ENCODE peak calls at places on chromosomes 2 and 18, in five cellular contexts. C is GM23338, F is tibial artery, W is right lobe of liver, S is astrocyte. E is an unnamed sample.

GRCh38 chr18:33316146-33316587 is 124.4 kb downstream of the CCDC178 start:
- DNase-seq in S (no peak), W (no peak), F (no peak), C (peak; percentile 72), E (no peak)

GRCh38 chr18:23826850-23827620 is 137.8 kb downstream of the LAMA3 start:
- DNase-seq in W (no peak), S (no peak), C (no peak), F (no peak), E (peak; percentile 33)

GRCh38 chr18:22466608-22467390 is 49.1 kb upstream of the CTAGE1 start:
- DNase-seq in C (no peak), F (peak; percentile 78), W (no peak), S (peak; percentile 89), E (peak; percentile 86)

GRCh38 chr2:193783681-193784080 is 1588.9 kb upstream of the TMEFF2 start:
- DNase-seq in S (peak; percentile 21), W (no peak), C (no peak), F (no peak), E (no peak)

GRCh38 chr2:100673691-100674485 is 111.1 kb downstream of the PDCL3 start:
- DNase-seq in S (no peak), F (no peak), W (no peak), C (no peak), E (no peak)

GRCh38 chr18:12074734-12075133 is 18.9 kb upstream of the ANKRD62 start:
- DNase-seq in S (no peak), F (no peak), C (no peak), W (no peak), E (no peak)

GRCh38 chr2:197189770-197190434 is 120.7 kb downstream of the ANKRD44 start:
- DNase-seq in F (no peak), S (no peak), C (peak; percentile 58), W (no peak), E (no peak)

GRCh38 chr2:159936471-159936870 is 125.9 kb downstream of the PLA2R1 start:
- DNase-seq in C (peak; percentile 31), S (no peak), F (no peak), W (no peak), E (no peak)

GRCh38 chr2:237859533-237860272 is at the start of gene RAMP1:
- DNase-seq in W (no peak), C (peak; percentile 60), F (no peak), S (no peak), E (peak; percentile 5)

GRCh38 chr2:70523996-70524965 is 29.3 kb downstream of the TGFA start:
- DNase-seq in W (peak; percentile 66), C (peak; percentile 64), S (peak; percentile 76), F (no peak), E (peak; percentile 93)

GRCh38 chr18:47166235-47166634 is 9.9 kb downstream of the IER3IP1 start:
- DNase-seq in S (no peak), F (no peak), W (no peak), C (no peak), E (no peak)

GRCh38 chr2:178756343-178756742 is 50.9 kb downstream of the TTN start:
- DNase-seq in F (no peak), S (peak; percentile 11), C (no peak), W (no peak), E (peak; percentile 25)

GRCh38 chr2:96114546-96114902 is 1.8 kb downstream of the ADRA2B start:
- DNase-seq in W (peak; percentile 16), S (no peak), F (no peak), C (no peak), E (no peak)

GRCh38 chr2:11744631-11745394 is 1.6 kb upstream of the LPIN1 start:
- DNase-seq in W (no peak), F (no peak), S (peak; percentile 34), C (peak; percentile 82), E (peak; percentile 27)

GRCh38 chr2:26504002-26504401 is 26.1 kb upstream of the OTOF start:
- DNase-seq in W (no peak), F (no peak), C (peak; percentile 21), S (no peak), E (no peak)

GRCh38 chr2:95268208-95269035 is 5.8 kb upstream of the PROM2 start:
- DNase-seq in W (peak; percentile 9), S (no peak), F (peak; percentile 51), C (no peak), E (no peak)

GRCh38 chr2:16105664-16106281 is 165.4 kb downstream of the MYCN start:
- DNase-seq in S (no peak), F (no peak), W (no peak), C (peak; percentile 97), E (no peak)

GRCh38 chr2:96963316-96963715 is 23.1 kb downstream of the FAM178B start:
- DNase-seq in F (no peak), C (no peak), S (no peak), W (no peak), E (no peak)

GRCh38 chr2:144519934-144520717 is at the start of gene ZEB2:
- DNase-seq in W (peak; percentile 30), F (peak; percentile 88), C (peak; percentile 72), S (peak; percentile 59), E (peak; percentile 90)

GRCh38 chr18:79366177-79367094 is 29.3 kb upstream of the NFATC1 start:
- DNase-seq in C (no peak), F (no peak), S (peak; percentile 96), W (no peak), E (peak; percentile 99)

GRCh38 chr2:23905155-23905554 is 21.8 kb downstream of the ATAD2B start:
- DNase-seq in S (peak; percentile 65), C (no peak), F (no peak), W (no peak), E (peak; percentile 44)

GRCh38 chr18:37299471-37300304 is 265.9 kb downstream of the CELF4 start:
- DNase-seq in W (peak; percentile 88), F (peak; percentile 91), S (peak; percentile 94), C (peak; percentile 27), E (peak; percentile 96)

GRCh38 chr2:187684181-187684580 is 129.9 kb upstream of the TFPI start:
- DNase-seq in W (no peak), F (no peak), C (no peak), S (no peak), E (no peak)

GRCh38 chr2:149800624-149801220 is 213.1 kb upstream of the MMADHC start:
- DNase-seq in C (peak; percentile 51), S (no peak), W (no peak), F (no peak), E (no peak)

GRCh38 chr2:149797030-149797429 is 209.5 kb upstream of the MMADHC start:
- DNase-seq in C (no peak), W (no peak), S (no peak), F (no peak), E (no peak)

GRCh38 chr2:149799296-149799695 is 211.7 kb upstream of the MMADHC start:
- DNase-seq in S (peak; percentile 13), C (peak; percentile 6), W (no peak), F (no peak), E (peak; percentile 73)
- TF ChIP-seq CTCF in S (no peak), C (peak; percentile 44), W (peak; percentile 39), F (peak; percentile 27), E (peak; percentile 68)

GRCh38 chr2:64019083-64019974 is at the start of gene VPS54:
- DNase-seq in S (peak; percentile 36), C (peak; percentile 70), F (peak; percentile 84), W (peak; percentile 70), E (peak; percentile 72)

GRCh38 chr2:64024259-64024949 is 5.2 kb upstream of the VPS54 start:
- DNase-seq in S (no peak), C (no peak), W (no peak), F (no peak), E (no peak)

GRCh38 chr2:64023485-64024258 is 4.4 kb upstream of the VPS54 start:
- DNase-seq in W (no peak), F (no peak), C (peak; percentile 66), S (no peak), E (no peak)

GRCh38 chr2:64019975-64020281 is 700 bp upstream of the VPS54 start:
- DNase-seq in F (no peak), S (peak; percentile 44), C (no peak), W (no peak), E (no peak)

GRCh38 chr2:64021578-64021977 is 2.4 kb upstream of the VPS54 start:
- DNase-seq in S (no peak), C (no peak), F (no peak), W (no peak), E (no peak)
- H3K4me3 ChIP-seq in S (no peak overlapping the region), C (no peak overlapping the region), F (no peak overlapping the region), W (no peak overlapping the region), E (no peak overlapping the region)

DNA sequence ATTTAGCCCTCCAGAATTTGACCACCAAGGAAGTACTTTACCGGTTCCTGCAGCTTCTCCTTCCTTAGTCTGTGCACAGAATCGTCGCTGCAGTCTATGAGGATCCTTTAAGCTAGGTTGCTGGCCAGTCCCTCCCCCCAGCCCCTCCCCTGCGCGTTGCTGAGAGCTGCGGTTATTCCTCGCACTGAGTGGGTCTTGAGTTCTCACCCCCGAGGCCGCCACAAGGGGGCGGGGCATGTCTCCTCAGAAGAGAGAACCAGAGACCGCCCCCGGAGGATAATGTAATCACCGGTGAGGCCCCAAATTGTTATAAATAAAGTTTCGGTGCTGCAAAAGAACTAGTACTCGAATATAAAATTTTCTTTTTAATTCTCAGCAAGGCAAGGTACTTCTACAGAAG is 1184.9 kb upstream of the CDH2 start:
- DNase-seq in F (no peak), W (no peak), S (no peak), C (peak; percentile 85), E (no peak)
- TF ChIP-seq CTCF in F (no peak), W (no peak), S (no peak), C (peak; percentile 70), E (no peak)

GRCh38 chr2:176066645-176067586 is 16.8 kb downstream of the EVX2 start:
- DNase-seq in S (no peak), W (no peak), F (no peak), C (peak; percentile 64), E (no peak)

GRCh38 chr2:176063958-176064357 is 19.8 kb downstream of the EVX2 start:
- DNase-seq in C (no peak), S (no peak), W (no peak), F (no peak), E (no peak)

GRCh38 chr2:176071330-176072291 is 12.2 kb downstream of the EVX2 start:
- DNase-seq in W (no peak), S (no peak), C (peak; percentile 39), F (no peak), E (no peak)

GRCh38 chr2:176068037-176068832 is 15.5 kb downstream of the EVX2 start:
- DNase-seq in S (no peak), W (no peak), C (peak; percentile 42), F (no peak), E (no peak)

DNA sequence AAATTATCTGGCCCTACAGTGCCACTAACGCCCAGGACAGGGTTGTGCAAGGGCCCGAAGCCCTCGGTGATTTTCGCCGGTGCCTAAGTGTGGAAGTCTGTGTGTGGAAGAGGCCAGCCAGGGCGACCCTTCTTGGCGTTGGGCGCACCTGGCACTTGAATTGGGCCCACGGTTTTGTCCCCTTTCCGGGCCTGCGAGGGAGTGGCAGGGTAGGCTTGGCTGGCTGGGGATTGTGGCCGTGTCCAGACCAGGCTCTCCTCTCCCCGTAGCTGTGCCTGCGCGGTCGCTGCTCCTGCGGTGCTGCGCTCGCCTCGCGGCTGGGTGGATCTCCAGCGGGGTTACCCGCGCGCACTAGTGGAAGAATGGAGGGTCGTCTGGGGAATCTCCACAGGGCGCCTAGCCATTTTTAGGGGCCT is 16.2 kb downstream of the EVX2 start:
- DNase-seq in S (no peak), C (peak; percentile 14), W (no peak), F (no peak), E (no peak)
- H3K4me3 ChIP-seq in S (peak overlapping the region; percentile 42), C (peak overlapping the region; percentile 56), W (peak overlapping the region; percentile 40), F (peak overlapping the region; percentile 17), E (peak overlapping the region; percentile 43)